ENCODE peak calls at places on chromosomes 2 and 18, in nine cellular contexts. J is IMR-90, S is HCT116, C is ovary, V is uterus, K is gastrocnemius medialis, N is stomach, O is suprapubic skin, X is K562. E is an unnamed sample.

GRCh38 chr18:76980663-76981387 is 151.8 kb downstream of the MBP start:
- DNase-seq in K (no peak), V (no peak), N (no peak), O (no peak), J (no peak), S (no peak), X (no peak), C (no peak), E (no peak)

GRCh38 chr2:107525420-107525819 is 301.3 kb upstream of the RGPD4 start:
- DNase-seq in X (no peak), N (no peak), J (peak; percentile 18), S (no peak), V (no peak), K (no peak), C (no peak), O (no peak), E (no peak)

GRCh38 chr2:16624419-16624745 is 41.3 kb downstream of the CYRIA start:
- DNase-seq in S (no peak), O (no peak), C (no peak), J (no peak), N (no peak), V (no peak), K (no peak), X (no peak), E (no peak)

GRCh38 chr2:13522917-13523821 is 806.4 kb downstream of the TRIB2 start:
- DNase-seq in N (peak; percentile 82), K (peak; percentile 7), S (no peak), J (no peak), C (no peak), X (no peak), V (peak; percentile 31), O (no peak), E (no peak)

GRCh38 chr2:43486604-43487003 is 109.2 kb downstream of the THADA start:
- DNase-seq in O (no peak), J (no peak), K (peak; percentile 52), S (no peak), V (no peak), N (no peak), X (no peak), C (no peak), E (peak; percentile 83)

GRCh38 chr2:14776216-14776615 is 143.7 kb downstream of the LRATD1 start:
- DNase-seq in O (no peak), V (no peak), K (no peak), X (no peak), J (no peak), C (no peak), N (no peak), S (no peak), E (no peak)

GRCh38 chr2:88874063-88874657 is 182.7 kb downstream of the RPIA start:
- DNase-seq in V (no peak), C (no peak), J (peak; percentile 63), K (no peak), S (peak; percentile 48), X (peak; percentile 49), N (no peak), O (no peak), E (no peak)

GRCh38 chr2:62461017-62461553 is 44.9 kb downstream of the TMEM17 start:
- DNase-seq in K (no peak), O (no peak), N (no peak), S (no peak), V (no peak), X (no peak), C (no peak), J (no peak), E (no peak)

GRCh38 chr2:222993920-222994650 is 57.9 kb upstream of the KCNE4 start:
- DNase-seq in N (peak; percentile 82), K (peak; percentile 89), C (peak; percentile 81), V (peak; percentile 90), J (peak; percentile 98), X (no peak), S (no peak), O (peak; percentile 87), E (peak; percentile 89)

GRCh38 chr2:236055471-236055870 is 112.7 kb downstream of the GBX2 start:
- DNase-seq in O (no peak), V (no peak), S (no peak), K (no peak), N (no peak), X (no peak), J (no peak), C (no peak), E (no peak)

GRCh38 chr2:71668326-71669057 is 215.1 kb downstream of the DYSF start:
- DNase-seq in S (no peak), C (no peak), N (no peak), J (no peak), O (peak; percentile 65), X (no peak), V (no peak), K (no peak), E (no peak)

GRCh38 chr2:43462866-43463641 is 132.8 kb downstream of the THADA start:
- DNase-seq in X (no peak), J (no peak), N (peak; percentile 48), S (no peak), V (no peak), K (no peak), C (no peak), O (no peak), E (no peak)

GRCh38 chr2:3651686-3652516 is 6.1 kb upstream of the ALLC start:
- DNase-seq in C (peak; percentile 72), K (no peak), O (no peak), S (no peak), N (peak; percentile 62), J (no peak), V (no peak), X (no peak), E (no peak)

GRCh38 chr2:61356261-61356957 is 114.5 kb downstream of the USP34 start:
- DNase-seq in N (no peak), O (no peak), S (no peak), J (peak; percentile 50), V (no peak), K (no peak), C (no peak), X (no peak), E (no peak)

GRCh38 chr2:61359058-61359457 is 111.8 kb downstream of the USP34 start:
- DNase-seq in S (no peak), K (no peak), V (no peak), O (no peak), N (no peak), J (no peak), C (no peak), X (no peak), E (no peak)

GRCh38 chr2:61356958-61357350 is 113.9 kb downstream of the USP34 start:
- DNase-seq in K (no peak), J (peak; percentile 56), S (no peak), V (no peak), X (no peak), C (no peak), N (no peak), O (no peak), E (no peak)

GRCh38 chr2:61354486-61355197 is 116.2 kb downstream of the USP34 start:
- DNase-seq in J (no peak), C (no peak), O (no peak), S (no peak), X (no peak), N (no peak), K (no peak), V (no peak), E (no peak)

GRCh38 chr2:61357681-61358080 is 113.2 kb downstream of the USP34 start:
- DNase-seq in S (no peak), N (no peak), J (no peak), C (no peak), K (no peak), O (no peak), V (no peak), X (no peak), E (no peak)
- TF ChIP-seq POLR2A in S (no peak), N (no peak), J (no peak), C (no peak), K (no peak), O (no peak), V (no peak), X (no peak), E (no peak)

DNA sequence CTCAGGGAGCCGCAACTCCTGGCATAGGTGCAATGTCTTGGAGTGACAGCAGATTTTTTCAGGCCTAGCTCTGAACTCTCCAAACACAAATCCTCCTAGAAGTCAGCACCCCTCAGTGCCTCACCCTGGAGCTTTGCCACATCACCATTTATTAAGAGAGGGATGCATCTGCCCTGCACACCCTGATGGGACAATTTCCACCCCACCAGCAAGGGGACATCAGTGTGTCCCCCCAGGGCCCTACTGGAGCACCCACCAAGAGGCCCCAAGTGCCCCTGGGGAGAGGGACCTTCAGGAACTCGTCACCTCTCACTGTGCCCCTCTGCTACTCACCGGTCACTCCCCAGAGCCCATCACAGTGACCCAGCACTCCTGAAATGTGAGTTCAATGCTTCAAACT is 144.7 kb downstream of the NDUFA10 start:
- DNase-seq in X (no peak), K (no peak), J (no peak), C (no peak), V (no peak), O (peak; percentile 45), N (peak; percentile 18), S (no peak), E (peak; percentile 69)
- H3K4me3 ChIP-seq in X (no peak overlapping the region), K (no peak overlapping the region), J (no peak overlapping the region), C (no peak overlapping the region), V (no peak overlapping the region), O (no peak overlapping the region), N (no peak overlapping the region), S (no peak overlapping the region), E (no peak overlapping the region)

GRCh38 chr2:226894752-226895151 is 58.9 kb downstream of the RHBDD1 start:
- DNase-seq in X (no peak), V (no peak), K (no peak), O (no peak), C (no peak), S (no peak), J (no peak), N (no peak), E (no peak)
- TF ChIP-seq CTCF in X (no peak), V (no peak), K (no peak), O (no peak), C (no peak), S (no peak), J (no peak), N (no peak), E (no peak)

GRCh38 chr2:37645363-37645762 is 26.1 kb downstream of the CDC42EP3 start:
- DNase-seq in K (no peak), O (no peak), V (no peak), J (peak; percentile 72), C (no peak), N (no peak), S (no peak), X (no peak), E (no peak)
- TF ChIP-seq POLR2A in K (no peak), O (no peak), V (no peak), J (no peak), C (no peak), N (no peak), S (no peak), X (no peak), E (no peak)

DNA sequence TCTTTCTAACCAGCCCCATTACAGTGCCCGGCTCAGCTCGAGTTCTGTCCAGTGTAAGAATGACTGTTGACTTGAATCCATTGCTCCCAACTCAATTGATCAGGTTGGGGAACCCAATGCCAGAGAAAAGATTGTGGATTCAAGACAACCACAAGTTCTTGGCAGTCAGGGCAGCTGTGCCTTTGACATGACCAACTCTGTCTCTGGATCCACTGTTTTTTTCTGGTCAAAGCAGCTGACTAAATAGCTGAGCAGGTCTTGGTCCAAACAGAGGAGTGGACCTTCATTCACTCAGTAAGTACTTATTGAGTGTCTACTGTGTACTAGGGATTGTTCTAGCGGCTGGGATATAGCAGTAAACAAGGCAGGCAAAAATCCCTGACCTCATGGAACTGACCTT is 6.3 kb upstream of the ATOH8 start:
- DNase-seq in K (no peak), X (no peak), V (no peak), J (no peak), C (no peak), S (no peak), O (no peak), N (no peak), E (no peak)
- H3K4me3 ChIP-seq in K (no peak overlapping the region), X (no peak overlapping the region), V (no peak overlapping the region), J (no peak overlapping the region), C (no peak overlapping the region), S (no peak overlapping the region), O (no peak overlapping the region), N (no peak overlapping the region), E (no peak overlapping the region)

E was measured in lower leg skin.